ENCODE peak calls at places on chromosomes 1 and 21, in five cellular contexts. F, C, S, E and M are unnamed samples.

GRCh38 chr1:218165687-218166088 is 119.4 kb upstream of the RRP15 start:
- DNase-seq in C (no peak), S (no peak), F (no peak), E (no peak), M (no peak)

GRCh38 chr1:109197163-109198042 is 16.3 kb upstream of the SARS1 start:
- DNase-seq in E (peak), C (peak), S (no peak), F (peak), M (peak)

GRCh38 chr1:63701187-63701586 is 72.6 kb upstream of the ROR1 start:
- DNase-seq in F (peak), E (no peak), C (no peak), S (peak), M (no peak)

GRCh38 chr1:64898107-64898861 is 68.1 kb downstream of the JAK1 start:
- DNase-seq in F (peak), E (peak), S (peak), C (peak), M (peak)

GRCh38 chr1:93576346-93576745 is 105.3 kb downstream of the BCAR3 start:
- DNase-seq in S (no peak), C (no peak), E (no peak), F (peak), M (no peak)

GRCh38 chr1:248144513-248145198 is at the start of gene OR2M5:
- DNase-seq in E (no peak), S (no peak), F (no peak), C (no peak), M (no peak)

GRCh38 chr1:52365091-52365745 is 787 bp downstream of the CC2D1B start:
- DNase-seq in F (peak), C (peak), E (peak), S (peak), M (peak)

GRCh38 chr1:111561328-111561727 is 57.9 kb upstream of the ADORA3 start:
- DNase-seq in S (peak), E (no peak), F (peak), C (no peak), M (no peak)

GRCh38 chr1:179775009-179775408 is 31.9 kb downstream of the FAM163A start:
- DNase-seq in F (no peak), S (no peak), C (no peak), E (no peak), M (no peak)

GRCh38 chr1:58576727-58577675 is at the start of gene TACSTD2:
- DNase-seq in F (no peak), S (peak), E (no peak), C (peak), M (no peak)

GRCh38 chr1:151815716-151816327 is 10.6 kb upstream of the LINGO4 start:
- DNase-seq in C (no peak), E (no peak), F (no peak), S (no peak), M (no peak)

GRCh38 chr1:115251340-115251748 is 86.7 kb downstream of the NGF start:
- DNase-seq in C (no peak), E (peak), F (no peak), S (no peak), M (no peak)

GRCh38 chr1:6200188-6200809 is 904 bp upstream of the RPL22 start:
- DNase-seq in F (no peak), E (no peak), C (no peak), S (no peak), M (no peak)

GRCh38 chr1:223210786-223211115 is 67.7 kb upstream of the TLR5 start:
- DNase-seq in S (no peak), C (no peak), E (no peak), F (no peak), M (no peak)

GRCh38 chr1:225454733-225455132 is 26.9 kb upstream of the LBR start:
- DNase-seq in C (peak), F (no peak), S (peak), E (peak), M (no peak)

GRCh38 chr1:198936371-198937083 is 297.7 kb downstream of the PTPRC start:
- DNase-seq in C (peak), E (peak), F (no peak), S (no peak), M (no peak)

GRCh38 chr1:110258734-110259133 is 48.6 kb downstream of the KCNC4 start:
- DNase-seq in C (no peak), F (no peak), S (no peak), E (peak), M (no peak)

GRCh38 chr1:26391450-26391849 is 18.9 kb upstream of the ZNF683 start:
- DNase-seq in S (no peak), C (peak), F (no peak), E (peak), M (no peak)

GRCh38 chr1:183438060-183438459 is 19.9 kb upstream of the NMNAT2 start:
- DNase-seq in C (no peak), S (no peak), E (no peak), F (no peak), M (no peak)

GRCh38 chr1:183431840-183432547 is 13.8 kb upstream of the NMNAT2 start:
- DNase-seq in S (no peak), F (no peak), C (no peak), E (no peak), M (no peak)

GRCh38 chr1:183435497-183435896 is 17.3 kb upstream of the NMNAT2 start:
- DNase-seq in F (no peak), S (no peak), C (no peak), E (no peak), M (no peak)

GRCh38 chr1:183432548-183432875 is 14.3 kb upstream of the NMNAT2 start:
- DNase-seq in S (no peak), F (no peak), C (no peak), E (no peak), M (no peak)

GRCh38 chr1:183433703-183434102 is 15.5 kb upstream of the NMNAT2 start:
- DNase-seq in S (no peak), E (no peak), C (no peak), F (no peak), M (no peak)
- H3K27ac ChIP-seq in S (no peak), E (no peak), C (peak), F (no peak), M (no peak)

GRCh38 chr1:116879478-116880133 is 30.1 kb upstream of the PTGFRN start:
- DNase-seq in S (peak), E (no peak), F (no peak), C (no peak), M (no peak)
- H3K4me3 ChIP-seq in S (no peak), E (no peak), F (no peak), C (no peak), M (no peak)

GRCh38 chr21:38669186-38669585 is 136.5 kb upstream of the ETS2 start:
- DNase-seq in C (no peak), E (peak), S (no peak), F (no peak), M (no peak)
- TF ChIP-seq CTCF in C (peak), E (peak), S (no peak), F (peak), M (no peak)

DNA sequence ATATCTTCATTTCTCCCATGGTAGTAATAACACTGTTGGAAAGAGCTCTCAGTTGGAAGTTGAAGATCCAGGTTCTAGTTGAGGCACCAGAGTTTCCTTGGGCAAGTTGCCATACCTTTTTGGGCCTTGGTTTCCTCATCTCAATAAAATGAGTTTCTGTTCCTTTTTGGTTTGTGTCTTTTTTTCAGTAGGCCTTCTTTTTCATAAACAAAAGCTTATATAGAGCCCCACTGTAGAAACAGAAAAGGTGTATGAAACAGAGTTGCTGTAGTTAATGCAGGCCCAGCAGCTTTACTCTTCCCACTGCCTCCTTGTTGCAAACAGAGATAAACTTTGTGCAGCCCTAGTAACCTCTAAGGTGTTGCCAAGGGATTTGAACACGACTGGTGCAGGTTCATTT is 41.7 kb downstream of the WNT4 start:
- DNase-seq in E (no peak), C (no peak), F (no peak), S (no peak), M (no peak)
- H3K27ac ChIP-seq in E (no peak), C (no peak), F (no peak), S (no peak), M (no peak)

DNA sequence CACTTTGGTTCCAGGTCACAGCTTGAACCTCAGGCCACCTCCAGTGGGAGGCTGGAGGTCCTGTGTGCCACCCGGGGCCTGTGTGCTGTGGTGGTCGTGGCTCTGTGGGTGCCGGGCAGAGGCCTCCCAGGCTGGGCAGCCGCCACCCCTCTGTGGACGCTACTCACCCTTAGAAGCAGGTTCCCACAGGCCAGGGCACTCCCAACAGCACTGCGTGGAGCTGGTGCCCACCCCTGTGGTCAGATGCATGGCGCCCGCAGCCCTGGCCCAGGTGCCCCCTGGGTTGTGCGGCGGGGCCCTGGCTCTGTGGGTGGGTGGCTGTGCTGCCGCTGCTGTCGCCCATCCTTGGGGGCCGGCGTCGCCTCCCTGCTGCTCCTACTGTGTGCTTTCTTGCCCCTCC is 39.7 kb downstream of the SKI start:
- DNase-seq in S (no peak), E (no peak), F (no peak), C (no peak), M (no peak)
- H3K4me3 ChIP-seq in S (no peak), E (no peak), F (no peak), C (no peak), M (peak)

GRCh38 chr1:155080250-155081228 is 1.9 kb downstream of the EFNA3 start:
- DNase-seq in C (no peak), S (no peak), F (no peak), E (no peak), M (no peak)

GRCh38 chr1:155077758-155078495 is 710 bp upstream of the EFNA3 start:
- DNase-seq in S (no peak), F (no peak), C (no peak), E (no peak), M (no peak)

GRCh38 chr1:155078496-155079209 is at the start of gene EFNA3:
- DNase-seq in F (peak), E (peak), C (peak), S (peak), M (no peak)

GRCh38 chr1:155079210-155079486 is 511 bp downstream of the EFNA3 start:
- DNase-seq in S (no peak), C (no peak), E (no peak), F (no peak), M (no peak)

GRCh38 chr1:155079487-155080249 is 1.0 kb downstream of the EFNA3 start:
- DNase-seq in C (no peak), E (no peak), F (no peak), S (no peak), M (no peak)
- TF ChIP-seq CTCF in C (no peak), E (no peak), F (no peak), S (no peak), M (no peak)

GRCh38 chr21:34824314-34824713 is 155.5 kb downstream of the CLIC6 start:
- DNase-seq in F (no peak), E (no peak), C (no peak), S (no peak), M (no peak)
- H3K27ac ChIP-seq in F (no peak), E (no peak), C (no peak), S (peak), M (no peak)

DNA sequence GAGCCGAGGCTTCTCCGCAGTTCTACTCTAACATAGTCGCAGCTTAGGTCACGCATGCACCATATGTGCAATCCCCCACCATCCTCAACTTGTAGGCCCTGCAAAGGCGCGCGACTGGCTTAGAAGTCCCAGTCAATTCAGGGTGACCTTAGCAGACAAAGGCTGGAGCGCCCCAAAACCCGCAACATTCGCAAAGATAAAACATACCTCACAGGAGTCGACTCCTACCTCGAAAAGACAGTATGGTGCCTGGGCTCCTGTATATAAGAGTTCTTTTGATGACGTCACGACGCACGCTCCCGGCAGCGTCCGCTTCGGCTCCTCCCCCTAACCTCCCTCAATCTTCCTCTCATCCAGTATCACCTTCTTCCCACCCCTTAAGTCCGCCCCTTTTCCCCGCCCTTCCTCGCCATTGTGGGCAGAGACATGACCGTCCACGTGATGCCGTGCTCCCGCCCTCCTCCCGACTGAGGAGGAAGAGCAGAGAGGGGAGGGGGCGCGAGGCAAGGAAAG is at the start of gene GAS5:
- DNase-seq in E (peak), S (peak), C (peak), F (peak), M (peak)
- H3K4me3 ChIP-seq in E (peak), S (peak), C (peak), F (peak), M (peak)